ENCODE peak calls at places on chromosomes 1 and 21, in ten cellular contexts. G is AG04450, K is nephron progenitor cell, S is A549, P is brain microvascular endothelial cell, X is IMR-90, D is WERI-Rb-1, J is endothelial cell, W is progenitor cell of endocrine pancreas, Z is heart right ventricle. F is an unnamed sample.

GRCh38 chr1:185445594-185445993 is 128.6 kb upstream of the IVNS1ABP start:
- DNase-seq in W (no peak), J (no peak), P (no peak), X (no peak), D (no peak), S (no peak), G (no peak), Z (no peak), K (no peak), F (no peak)

GRCh38 chr1:2229921-2230700 is 2.0 kb downstream of the SKI start:
- DNase-seq in D (no peak), J (no peak), X (peak), W (no peak), K (no peak), G (no peak), Z (peak), S (no peak), P (no peak), F (no peak)

GRCh38 chr1:182259229-182259872 is 132.2 kb downstream of the GLUL start:
- DNase-seq in D (no peak), J (no peak), K (no peak), Z (no peak), W (no peak), S (no peak), G (no peak), X (no peak), P (no peak), F (peak)

GRCh38 chr21:25313891-25314646 is 293.2 kb downstream of the MRPL39 start:
- DNase-seq in G (peak), J (no peak), X (peak), W (no peak), S (no peak), Z (no peak), K (no peak), P (peak), D (no peak), F (peak)

GRCh38 chr21:35027558-35028450 is 21.3 kb downstream of the RUNX1 start:
- DNase-seq in G (no peak), S (no peak), K (no peak), W (no peak), X (no peak), J (no peak), D (no peak), P (no peak), Z (no peak), F (no peak)

GRCh38 chr1:226064168-226064815 is 1.8 kb downstream of the H3-3A start:
- DNase-seq in G (no peak), K (no peak), X (no peak), W (no peak), Z (no peak), S (no peak), J (no peak), P (peak), D (no peak), F (no peak)

GRCh38 chr21:31530918-31531705 is 128.4 kb upstream of the SOD1 start:
- DNase-seq in X (no peak), D (no peak), S (no peak), J (no peak), W (no peak), Z (no peak), K (no peak), P (no peak), G (no peak), F (no peak)

GRCh38 chr1:51381964-51382363 is 51.6 kb upstream of the TTC39A start:
- DNase-seq in D (no peak), G (no peak), W (no peak), S (no peak), K (no peak), P (no peak), Z (no peak), J (no peak), X (no peak), F (no peak)

GRCh38 chr1:201881617-201882016 is 7.1 kb upstream of the SHISA4 start:
- DNase-seq in G (no peak), J (no peak), D (no peak), X (no peak), Z (no peak), W (no peak), K (no peak), P (no peak), S (no peak), F (no peak)

GRCh38 chr1:25821630-25822091 is 1.9 kb downstream of the MTFR1L start:
- DNase-seq in W (no peak), X (peak), P (no peak), S (no peak), G (no peak), D (no peak), K (no peak), Z (no peak), J (no peak), F (peak)

GRCh38 chr21:44713846-44714245 is 2.5 kb upstream of the TSPEAR start:
- DNase-seq in P (no peak), K (no peak), W (no peak), J (no peak), D (peak), G (no peak), X (no peak), S (no peak), Z (no peak), F (no peak)

GRCh38 chr1:97844552-97845089 is 76.2 kb downstream of the DPYD start:
- DNase-seq in P (no peak), W (no peak), J (no peak), K (no peak), Z (no peak), G (no peak), X (no peak), D (no peak), S (no peak), F (no peak)

GRCh38 chr1:97845805-97846204 is 75.0 kb downstream of the DPYD start:
- DNase-seq in J (no peak), P (no peak), G (no peak), S (no peak), W (no peak), D (no peak), Z (peak), X (no peak), K (no peak), F (no peak)

DNA sequence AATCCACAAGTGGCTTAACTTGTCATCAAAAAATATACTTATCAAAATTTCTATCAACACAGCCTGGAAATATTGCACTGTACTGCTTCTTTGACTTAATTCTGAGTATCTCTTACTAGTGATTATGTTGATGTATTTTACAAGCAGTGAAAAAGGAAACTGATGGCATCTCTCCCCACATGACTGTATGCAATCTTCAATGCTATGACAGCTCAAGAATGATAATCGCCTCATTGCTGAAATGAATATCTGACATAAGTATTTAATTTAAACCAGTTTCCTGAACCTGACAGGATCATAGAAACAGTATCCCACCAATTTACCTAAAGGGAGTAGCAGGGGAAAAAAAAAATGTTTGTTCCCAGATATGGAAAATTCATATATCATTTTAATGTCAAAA is 79.5 kb downstream of the DPYD start:
- DNase-seq in K (no peak), G (no peak), D (no peak), S (no peak), W (no peak), P (no peak), J (no peak), X (no peak), Z (no peak), F (no peak)
- TF ChIP-seq CTCF in K (no peak), G (no peak), D (no peak), S (no peak), W (no peak), P (no peak), J (no peak), X (no peak), Z (no peak), F (no peak)

GRCh38 chr1:27864264-27864895 is 8.0 kb upstream of the THEMIS2 start:
- DNase-seq in P (no peak), D (no peak), S (no peak), J (no peak), X (no peak), K (no peak), W (no peak), G (no peak), Z (no peak), F (peak)

GRCh38 chr1:27862671-27863551 is 9.4 kb upstream of the THEMIS2 start:
- DNase-seq in W (no peak), D (no peak), G (peak), J (peak), K (no peak), Z (no peak), S (no peak), P (peak), X (peak), F (peak)

GRCh38 chr1:27862004-27862403 is 10.3 kb upstream of the THEMIS2 start:
- DNase-seq in K (no peak), G (no peak), X (no peak), Z (no peak), S (no peak), D (no peak), P (no peak), J (no peak), W (no peak), F (no peak)

GRCh38 chr1:27861436-27861835 is 10.9 kb upstream of the THEMIS2 start:
- DNase-seq in Z (no peak), D (no peak), J (no peak), P (no peak), X (no peak), G (no peak), W (no peak), K (no peak), S (no peak), F (no peak)

DNA sequence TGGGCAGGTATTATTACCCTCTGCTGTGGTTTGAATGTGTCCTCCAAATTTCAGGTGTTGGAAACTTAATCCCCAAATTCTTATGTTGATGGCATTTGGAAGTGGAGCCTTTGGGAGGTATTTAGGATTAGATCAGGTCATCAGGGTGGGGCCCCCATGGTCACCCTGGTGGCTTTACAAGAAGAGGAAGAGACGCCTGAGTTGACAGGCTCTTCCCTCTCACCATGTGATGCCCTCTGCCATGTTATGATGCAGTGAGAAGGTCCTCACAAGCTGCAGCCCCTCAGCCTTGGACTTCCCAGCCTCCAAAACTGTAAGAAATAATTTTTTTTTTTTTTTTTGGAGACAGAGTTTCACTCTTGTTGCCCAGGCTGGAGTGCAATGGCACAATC is 8.8 kb upstream of the THEMIS2 start:
- DNase-seq in K (no peak), X (no peak), W (no peak), D (no peak), S (no peak), P (no peak), J (no peak), Z (no peak), G (no peak), F (no peak)
- TF ChIP-seq CTCF in K (no peak), X (no peak), W (no peak), D (no peak), S (no peak), P (no peak), J (no peak), Z (no peak), G (no peak), F (no peak)

DNA sequence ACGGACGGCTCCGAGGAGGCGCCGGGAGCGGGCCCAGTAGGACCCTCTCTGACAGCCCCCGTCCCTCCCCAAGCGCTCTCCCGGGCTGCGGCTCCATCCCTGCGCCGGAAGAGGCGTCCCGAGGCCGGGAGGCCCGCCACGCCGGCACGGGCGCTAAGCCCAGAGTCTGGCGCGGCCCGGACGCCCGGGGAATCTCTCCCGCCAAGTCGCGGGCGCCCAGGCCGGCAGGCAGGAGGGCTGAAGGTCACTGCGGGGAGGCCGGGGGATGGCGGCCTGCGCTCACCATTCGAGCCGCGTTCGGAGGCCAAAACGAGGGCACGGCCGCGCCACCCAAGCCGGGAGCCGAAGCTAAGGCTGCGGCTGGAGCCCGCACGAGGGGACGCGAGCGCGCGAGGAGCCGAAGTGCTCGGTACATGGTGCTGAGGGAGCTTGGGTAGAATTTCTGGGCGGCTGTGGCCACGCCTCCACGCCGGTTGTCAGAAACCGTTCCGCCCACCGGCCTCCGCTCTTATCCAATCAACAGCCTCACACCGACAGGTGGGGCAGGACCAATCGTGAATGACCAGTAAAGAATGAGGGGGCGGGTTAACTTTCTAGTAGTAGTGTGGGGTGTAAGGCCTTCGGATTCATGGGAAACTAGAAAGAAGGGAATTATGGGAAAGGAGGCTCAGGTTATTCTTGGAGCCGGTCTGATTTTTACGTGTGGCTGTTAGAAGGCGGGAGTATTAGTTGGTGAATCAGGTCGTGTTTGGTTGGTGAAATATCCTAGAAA is at the start of gene FH:
- DNase-seq in P (peak), W (peak), K (peak), D (peak), J (peak), S (peak), G (peak), Z (peak), X (peak), F (peak)
- TF ChIP-seq CTCF in P (no peak), W (no peak), K (no peak), D (no peak), J (no peak), S (no peak), G (no peak), Z (no peak), X (no peak), F (no peak)

DNA sequence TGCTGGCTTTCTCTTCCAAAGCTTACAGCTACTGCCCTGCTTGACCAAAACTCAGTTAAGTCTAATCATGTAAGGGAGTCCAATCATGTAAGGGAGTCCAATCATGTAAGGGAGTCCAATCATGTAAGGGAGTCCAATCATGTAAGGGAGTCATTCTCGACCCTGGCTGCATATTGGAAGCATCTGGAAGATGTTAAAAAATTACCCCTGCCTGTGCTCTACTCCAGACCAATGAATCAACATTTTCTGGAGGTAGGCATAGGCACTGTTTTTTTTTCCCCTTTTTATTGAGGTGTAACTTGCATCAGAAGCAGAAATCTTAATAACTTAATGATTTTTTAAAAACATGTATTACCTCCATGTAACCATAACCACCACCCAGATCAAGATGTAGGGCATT is 9.4 kb downstream of the PIGP start:
- DNase-seq in J (no peak), D (no peak), W (no peak), S (no peak), X (no peak), P (no peak), Z (no peak), K (no peak), G (no peak), F (no peak)
- TF ChIP-seq CTCF in J (no peak), D (no peak), W (no peak), S (no peak), X (no peak), P (no peak), Z (no peak), K (no peak), G (no peak), F (no peak)

GRCh38 chr1:53289050-53289429 is 38.8 kb downstream of the LRP8 start:
- DNase-seq in W (no peak), D (peak), P (no peak), S (no peak), J (no peak), X (no peak), G (no peak), K (no peak), Z (no peak), F (no peak)

GRCh38 chr1:53294557-53294956 is 33.3 kb downstream of the LRP8 start:
- DNase-seq in G (peak), X (peak), K (no peak), D (peak), J (no peak), P (peak), S (no peak), W (no peak), Z (no peak), F (peak)

GRCh38 chr1:53293123-53293522 is 34.7 kb downstream of the LRP8 start:
- DNase-seq in D (no peak), W (no peak), Z (peak), K (no peak), J (no peak), S (no peak), P (no peak), G (no peak), X (no peak), F (no peak)

GRCh38 chr1:53292690-53293089 is 35.2 kb downstream of the LRP8 start:
- DNase-seq in S (no peak), W (no peak), P (no peak), Z (no peak), K (no peak), G (no peak), X (no peak), J (no peak), D (no peak), F (no peak)

GRCh38 chr1:53291574-53291973 is 36.3 kb downstream of the LRP8 start:
- DNase-seq in W (no peak), Z (no peak), X (no peak), P (peak), D (no peak), K (no peak), J (no peak), G (no peak), S (no peak), F (peak)
- TF ChIP-seq CTCF in W (no peak), Z (no peak), X (peak), P (peak), D (peak), K (no peak), J (peak), G (no peak), S (no peak), F (no peak)

DNA sequence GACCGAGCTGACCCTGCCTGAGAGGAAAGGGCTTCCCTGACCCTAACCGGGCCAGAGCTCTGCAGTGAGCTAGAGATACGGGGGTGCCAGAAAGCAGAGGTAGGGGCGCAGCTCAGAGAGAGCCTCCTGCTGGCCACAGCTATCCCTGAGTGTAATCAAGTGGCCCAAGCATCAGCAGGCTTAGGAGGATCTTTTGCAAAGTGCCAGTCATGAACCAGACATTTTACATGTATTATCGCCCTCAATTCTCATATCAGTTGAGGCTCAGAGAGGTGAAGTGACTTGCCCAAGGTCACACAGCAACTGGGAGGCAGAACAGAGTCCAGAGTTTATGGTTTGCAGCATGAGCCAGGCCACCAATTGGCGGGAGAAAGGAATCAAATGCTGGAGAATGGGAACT is 7.0 kb upstream of the ID3 start:
- DNase-seq in X (no peak), G (no peak), W (no peak), D (no peak), J (no peak), S (no peak), P (no peak), Z (no peak), K (no peak), F (no peak)
- TF ChIP-seq CTCF in X (peak), G (peak), W (no peak), D (peak), J (no peak), S (peak), P (peak), Z (peak), K (no peak), F (peak)